ENCODE peak calls at places on chromosomes 7 and 10, in ten cellular contexts. One of them, this sample, is unnamed.

GRCh38 chr10:70849582-70850016 is 33.9 kb downstream of the SGPL1 start:
- DNase-seq in choroid plexus epithelial cell: peak; percentile 83
- DNase-seq in mammary epithelial cell: peak; percentile 73
- DNase-seq in B cell: no peak
- DNase-seq in kidney epithelial cell: peak; percentile 29
- DNase-seq in ovary: no peak
- DNase-seq in CD8-positive, alpha-beta T cell: no peak
- DNase-seq in tibial nerve: no peak
- DNase-seq in AG04450: peak; percentile 77
- DNase-seq in mesothelial cell of epicardium: no peak
- DNase-seq in this sample: peak; percentile 94

GRCh38 chr10:94084344-94084743 is 90.6 kb downstream of the PLCE1 start:
- DNase-seq in choroid plexus epithelial cell: no peak
- DNase-seq in mammary epithelial cell: no peak
- DNase-seq in B cell: no peak
- DNase-seq in kidney epithelial cell: no peak
- DNase-seq in ovary: no peak
- DNase-seq in CD8-positive, alpha-beta T cell: no peak
- DNase-seq in tibial nerve: no peak
- DNase-seq in AG04450: no peak
- DNase-seq in mesothelial cell of epicardium: no peak
- DNase-seq in this sample: no peak

GRCh38 chr10:71580415-71580814 is 139.2 kb downstream of the C10orf105 start:
- DNase-seq in choroid plexus epithelial cell: no peak
- DNase-seq in mammary epithelial cell: no peak
- DNase-seq in B cell: no peak
- DNase-seq in kidney epithelial cell: no peak
- DNase-seq in ovary: no peak
- DNase-seq in CD8-positive, alpha-beta T cell: no peak
- DNase-seq in tibial nerve: no peak
- DNase-seq in AG04450: no peak
- DNase-seq in mesothelial cell of epicardium: no peak
- DNase-seq in this sample: no peak

GRCh38 chr10:22029450-22030236 is 26.1 kb upstream of the DNAJC1 start:
- DNase-seq in choroid plexus epithelial cell: peak; percentile 31
- DNase-seq in mammary epithelial cell: peak; percentile 5
- DNase-seq in B cell: no peak
- DNase-seq in kidney epithelial cell: no peak
- DNase-seq in ovary: no peak
- DNase-seq in CD8-positive, alpha-beta T cell: no peak
- DNase-seq in tibial nerve: no peak
- DNase-seq in AG04450: no peak
- DNase-seq in mesothelial cell of epicardium: no peak
- DNase-seq in this sample: no peak

GRCh38 chr10:133159950-133160812 is at the start of gene KNDC1:
- DNase-seq in choroid plexus epithelial cell: peak; percentile 21
- DNase-seq in mammary epithelial cell: no peak
- DNase-seq in B cell: peak; percentile 80
- DNase-seq in kidney epithelial cell: no peak
- DNase-seq in ovary: peak; percentile 79
- DNase-seq in CD8-positive, alpha-beta T cell: peak; percentile 16
- DNase-seq in tibial nerve: no peak
- DNase-seq in AG04450: no peak
- DNase-seq in mesothelial cell of epicardium: no peak
- DNase-seq in this sample: peak; percentile 9

GRCh38 chr7:131959106-131959812 is 402.8 kb upstream of the PODXL start:
- DNase-seq in choroid plexus epithelial cell: no peak
- DNase-seq in mammary epithelial cell: no peak
- DNase-seq in B cell: no peak
- DNase-seq in kidney epithelial cell: no peak
- DNase-seq in ovary: no peak
- DNase-seq in CD8-positive, alpha-beta T cell: no peak
- DNase-seq in tibial nerve: no peak
- DNase-seq in AG04450: no peak
- DNase-seq in mesothelial cell of epicardium: no peak
- DNase-seq in this sample: peak; percentile 49

GRCh38 chr10:100995171-100995570 is 4.4 kb upstream of the LZTS2 start:
- DNase-seq in choroid plexus epithelial cell: no peak
- DNase-seq in mammary epithelial cell: no peak
- DNase-seq in B cell: no peak
- DNase-seq in kidney epithelial cell: no peak
- DNase-seq in ovary: no peak
- DNase-seq in CD8-positive, alpha-beta T cell: no peak
- DNase-seq in tibial nerve: no peak
- DNase-seq in AG04450: no peak
- DNase-seq in mesothelial cell of epicardium: no peak
- DNase-seq in this sample: no peak

GRCh38 chr10:35027567-35027966 is 62.6 kb downstream of the CUL2 start:
- DNase-seq in choroid plexus epithelial cell: peak; percentile 54
- DNase-seq in mammary epithelial cell: no peak
- DNase-seq in B cell: no peak
- DNase-seq in kidney epithelial cell: no peak
- DNase-seq in ovary: no peak
- DNase-seq in CD8-positive, alpha-beta T cell: no peak
- DNase-seq in tibial nerve: no peak
- DNase-seq in AG04450: no peak
- DNase-seq in mesothelial cell of epicardium: no peak
- DNase-seq in this sample: peak; percentile 58

GRCh38 chr10:71293446-71294090 is 25.5 kb upstream of the SLC29A3 start:
- DNase-seq in choroid plexus epithelial cell: no peak
- DNase-seq in mammary epithelial cell: peak; percentile 31
- DNase-seq in B cell: no peak
- DNase-seq in kidney epithelial cell: no peak
- DNase-seq in ovary: no peak
- DNase-seq in CD8-positive, alpha-beta T cell: no peak
- DNase-seq in tibial nerve: no peak
- DNase-seq in AG04450: no peak
- DNase-seq in mesothelial cell of epicardium: no peak
- DNase-seq in this sample: no peak

GRCh38 chr10:64537112-64537511 is 1015.9 kb downstream of the REEP3 start:
- DNase-seq in choroid plexus epithelial cell: no peak
- DNase-seq in mammary epithelial cell: no peak
- DNase-seq in B cell: no peak
- DNase-seq in kidney epithelial cell: no peak
- DNase-seq in ovary: no peak
- DNase-seq in CD8-positive, alpha-beta T cell: no peak
- DNase-seq in tibial nerve: no peak
- DNase-seq in AG04450: no peak
- DNase-seq in mesothelial cell of epicardium: no peak
- DNase-seq in this sample: no peak
- TF ChIP-seq CTCF in choroid plexus epithelial cell: no peak
- TF ChIP-seq CTCF in mammary epithelial cell: no peak
- TF ChIP-seq CTCF in B cell: no peak
- TF ChIP-seq CTCF in kidney epithelial cell: no peak
- TF ChIP-seq CTCF in ovary: no peak
- TF ChIP-seq CTCF in CD8-positive, alpha-beta T cell: no peak
- TF ChIP-seq CTCF in tibial nerve: no peak
- TF ChIP-seq CTCF in AG04450: no peak
- TF ChIP-seq CTCF in mesothelial cell of epicardium: no peak
- TF ChIP-seq CTCF in this sample: no peak

GRCh38 chr7:116258734-116259133 is 48.4 kb downstream of the TES start:
- DNase-seq in choroid plexus epithelial cell: peak; percentile 86
- DNase-seq in mammary epithelial cell: peak; percentile 50
- DNase-seq in B cell: no peak
- DNase-seq in kidney epithelial cell: no peak
- DNase-seq in ovary: no peak
- DNase-seq in CD8-positive, alpha-beta T cell: peak; percentile 31
- DNase-seq in tibial nerve: no peak
- DNase-seq in AG04450: no peak
- DNase-seq in mesothelial cell of epicardium: no peak
- DNase-seq in this sample: peak; percentile 84
- TF ChIP-seq CTCF in choroid plexus epithelial cell: peak; percentile 73
- TF ChIP-seq CTCF in mammary epithelial cell: peak; percentile 75
- TF ChIP-seq CTCF in B cell: peak; percentile 86
- TF ChIP-seq CTCF in kidney epithelial cell: peak; percentile 66
- TF ChIP-seq CTCF in ovary: peak; percentile 93
- TF ChIP-seq CTCF in CD8-positive, alpha-beta T cell: peak; percentile 89
- TF ChIP-seq CTCF in tibial nerve: peak; percentile 77
- TF ChIP-seq CTCF in AG04450: peak; percentile 76
- TF ChIP-seq CTCF in mesothelial cell of epicardium: peak; percentile 92
- TF ChIP-seq CTCF in this sample: peak; percentile 66

DNA sequence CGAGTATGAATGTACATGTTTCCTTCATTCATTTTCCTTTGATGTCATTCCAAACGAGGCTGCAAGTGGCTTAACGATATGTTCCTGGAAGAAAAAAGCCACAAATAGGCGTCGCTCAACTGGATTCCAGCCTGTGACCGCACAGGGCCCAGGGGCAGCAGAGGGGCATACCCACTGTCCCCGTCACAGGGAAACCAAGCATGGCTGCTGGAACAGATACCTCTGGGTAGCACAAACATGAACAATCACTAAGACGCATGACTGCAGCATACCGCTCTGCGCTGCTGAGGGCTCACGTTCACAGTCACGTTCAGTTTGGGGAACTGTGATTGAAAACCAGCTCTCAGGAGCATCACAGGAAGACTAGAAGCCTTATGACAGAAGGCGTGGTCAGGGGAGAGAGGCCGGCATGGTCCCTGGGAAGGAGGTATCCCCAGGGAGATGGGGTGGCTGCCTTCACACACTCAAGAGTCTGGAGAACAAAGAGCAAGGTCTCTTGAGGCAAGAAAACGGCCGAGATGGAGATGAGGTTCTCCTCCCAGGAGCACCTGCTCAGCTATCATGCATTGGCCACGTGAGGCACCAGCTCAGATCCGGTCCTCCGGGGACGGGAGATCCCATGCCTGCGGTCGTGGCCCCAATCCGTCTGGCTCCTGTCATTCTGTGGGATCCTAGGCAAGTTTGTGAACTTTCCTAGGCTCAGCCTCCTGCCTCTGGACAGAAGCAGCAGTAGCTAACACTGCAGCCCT is 213.6 kb downstream of the DIP2C start:
- DNase-seq in choroid plexus epithelial cell: no peak
- DNase-seq in mammary epithelial cell: no peak
- DNase-seq in B cell: no peak
- DNase-seq in kidney epithelial cell: no peak
- DNase-seq in ovary: no peak
- DNase-seq in CD8-positive, alpha-beta T cell: no peak
- DNase-seq in tibial nerve: no peak
- DNase-seq in AG04450: no peak
- DNase-seq in mesothelial cell of epicardium: no peak
- DNase-seq in this sample: no peak
- TF ChIP-seq CTCF in choroid plexus epithelial cell: no peak
- TF ChIP-seq CTCF in mammary epithelial cell: no peak
- TF ChIP-seq CTCF in B cell: no peak
- TF ChIP-seq CTCF in kidney epithelial cell: no peak
- TF ChIP-seq CTCF in ovary: no peak
- TF ChIP-seq CTCF in CD8-positive, alpha-beta T cell: no peak
- TF ChIP-seq CTCF in tibial nerve: no peak
- TF ChIP-seq CTCF in AG04450: no peak
- TF ChIP-seq CTCF in mesothelial cell of epicardium: no peak
- TF ChIP-seq CTCF in this sample: no peak

GRCh38 chr10:115580239-115580638 is 487.1 kb downstream of the ATRNL1 start:
- DNase-seq in choroid plexus epithelial cell: no peak
- DNase-seq in mammary epithelial cell: no peak
- DNase-seq in B cell: no peak
- DNase-seq in kidney epithelial cell: no peak
- DNase-seq in ovary: no peak
- DNase-seq in CD8-positive, alpha-beta T cell: no peak
- DNase-seq in tibial nerve: no peak
- DNase-seq in AG04450: no peak
- DNase-seq in mesothelial cell of epicardium: no peak
- DNase-seq in this sample: no peak
- TF ChIP-seq CTCF in choroid plexus epithelial cell: peak; percentile 20
- TF ChIP-seq CTCF in mammary epithelial cell: no peak
- TF ChIP-seq CTCF in B cell: no peak
- TF ChIP-seq CTCF in kidney epithelial cell: no peak
- TF ChIP-seq CTCF in ovary: no peak
- TF ChIP-seq CTCF in CD8-positive, alpha-beta T cell: no peak
- TF ChIP-seq CTCF in tibial nerve: no peak
- TF ChIP-seq CTCF in AG04450: no peak
- TF ChIP-seq CTCF in mesothelial cell of epicardium: no peak
- TF ChIP-seq CTCF in this sample: no peak

GRCh38 chr7:77933394-77933793 is 134.8 kb downstream of the PHTF2 start:
- DNase-seq in choroid plexus epithelial cell: peak; percentile 39
- DNase-seq in mammary epithelial cell: peak; percentile 65
- DNase-seq in B cell: no peak
- DNase-seq in kidney epithelial cell: no peak
- DNase-seq in ovary: no peak
- DNase-seq in CD8-positive, alpha-beta T cell: no peak
- DNase-seq in tibial nerve: no peak
- DNase-seq in AG04450: no peak
- DNase-seq in mesothelial cell of epicardium: no peak
- DNase-seq in this sample: peak; percentile 49

GRCh38 chr7:77931841-77932240 is 133.3 kb downstream of the PHTF2 start:
- DNase-seq in choroid plexus epithelial cell: no peak
- DNase-seq in mammary epithelial cell: no peak
- DNase-seq in B cell: no peak
- DNase-seq in kidney epithelial cell: no peak
- DNase-seq in ovary: no peak
- DNase-seq in CD8-positive, alpha-beta T cell: no peak
- DNase-seq in tibial nerve: no peak
- DNase-seq in AG04450: no peak
- DNase-seq in mesothelial cell of epicardium: no peak
- DNase-seq in this sample: no peak

GRCh38 chr7:77930496-77930895 is 131.9 kb downstream of the PHTF2 start:
- DNase-seq in choroid plexus epithelial cell: no peak
- DNase-seq in mammary epithelial cell: no peak
- DNase-seq in B cell: no peak
- DNase-seq in kidney epithelial cell: no peak
- DNase-seq in ovary: no peak
- DNase-seq in CD8-positive, alpha-beta T cell: no peak
- DNase-seq in tibial nerve: no peak
- DNase-seq in AG04450: no peak
- DNase-seq in mesothelial cell of epicardium: no peak
- DNase-seq in this sample: no peak

GRCh38 chr7:77940647-77941046 is 142.1 kb downstream of the PHTF2 start:
- DNase-seq in choroid plexus epithelial cell: peak; percentile 67
- DNase-seq in mammary epithelial cell: peak; percentile 7
- DNase-seq in B cell: no peak
- DNase-seq in kidney epithelial cell: no peak
- DNase-seq in ovary: no peak
- DNase-seq in CD8-positive, alpha-beta T cell: no peak
- DNase-seq in tibial nerve: no peak
- DNase-seq in AG04450: peak; percentile 6
- DNase-seq in mesothelial cell of epicardium: peak; percentile 40
- DNase-seq in this sample: peak; percentile 63

DNA sequence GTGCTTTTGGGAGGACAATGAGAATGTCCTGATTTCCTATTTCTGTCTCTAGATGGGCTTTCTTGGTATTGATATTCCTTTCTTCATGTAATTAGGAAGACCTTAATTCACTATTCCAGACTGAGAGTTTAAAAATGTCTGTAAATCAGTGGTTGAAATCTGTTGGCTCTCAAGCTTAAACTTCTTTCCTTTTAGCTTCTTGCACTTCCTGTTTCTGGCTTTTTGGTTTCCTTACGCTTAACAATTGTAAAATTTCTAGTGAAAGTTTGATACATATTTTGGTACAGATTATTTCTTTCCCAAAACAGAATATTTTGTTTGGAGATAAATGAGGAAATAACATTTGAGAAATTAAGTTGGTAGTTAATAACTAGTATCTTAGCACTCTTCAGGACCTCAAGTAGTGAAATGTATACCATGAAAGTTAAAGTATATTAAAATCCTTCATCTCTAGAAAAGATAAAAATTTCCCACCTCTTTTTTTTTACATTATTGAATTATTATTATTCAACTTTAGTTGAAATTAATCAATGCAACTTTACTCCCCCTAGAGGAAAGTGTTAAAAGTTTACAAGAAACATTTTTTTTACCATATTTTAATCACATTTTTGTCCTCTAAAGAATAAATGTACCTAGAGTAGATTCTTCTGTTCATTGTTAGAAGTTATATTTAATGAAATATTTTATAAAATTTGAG is 137.2 kb downstream of the PHTF2 start:
- DNase-seq in choroid plexus epithelial cell: peak; percentile 19
- DNase-seq in mammary epithelial cell: no peak
- DNase-seq in B cell: peak; percentile 19
- DNase-seq in kidney epithelial cell: no peak
- DNase-seq in ovary: no peak
- DNase-seq in CD8-positive, alpha-beta T cell: no peak
- DNase-seq in tibial nerve: no peak
- DNase-seq in AG04450: no peak
- DNase-seq in mesothelial cell of epicardium: no peak
- DNase-seq in this sample: peak; percentile 33
- TF ChIP-seq CTCF in choroid plexus epithelial cell: no peak
- TF ChIP-seq CTCF in mammary epithelial cell: peak; percentile 39
- TF ChIP-seq CTCF in B cell: peak; percentile 64
- TF ChIP-seq CTCF in kidney epithelial cell: no peak
- TF ChIP-seq CTCF in ovary: no peak
- TF ChIP-seq CTCF in CD8-positive, alpha-beta T cell: no peak
- TF ChIP-seq CTCF in tibial nerve: peak; percentile 33
- TF ChIP-seq CTCF in AG04450: peak; percentile 31
- TF ChIP-seq CTCF in mesothelial cell of epicardium: peak; percentile 74
- TF ChIP-seq CTCF in this sample: peak; percentile 35